ENCODE peak calls at places on chromosomes 11 and 22, in four cellular contexts. Z is SK-N-SH, E is HepG2, X is K562. U is an unnamed sample.

GRCh38 chr11:2097356-2097997 is 41.7 kb downstream of the IGF2 start:
- DNase-seq in Z (no peak), E (peak), X (peak), U (no peak)

GRCh38 chr11:11813288-11813962 is 28.3 kb upstream of the USP47 start:
- DNase-seq in Z (no peak), E (peak), X (no peak), U (no peak)

GRCh38 chr11:131999955-132000354 is 629.5 kb downstream of the NTM start:
- DNase-seq in Z (no peak), E (no peak), X (no peak), U (no peak)

GRCh38 chr11:35276396-35276795 is 137.4 kb downstream of the CD44 start:
- DNase-seq in Z (no peak), E (no peak), X (no peak), U (no peak)

GRCh38 chr22:25853078-25853477 is 111.1 kb downstream of the MYO18B start:
- DNase-seq in Z (no peak), E (no peak), X (peak), U (no peak)

GRCh38 chr11:1531418-1531817 is 40.7 kb downstream of the DUSP8 start:
- DNase-seq in Z (no peak), E (no peak), X (no peak), U (no peak)

GRCh38 chr11:32052218-32052617 is 38.7 kb upstream of the RCN1 start:
- DNase-seq in Z (peak), E (peak), X (peak), U (no peak)

GRCh38 chr11:108122166-108122628 is 830 bp downstream of the ACAT1 start:
- DNase-seq in Z (peak), E (no peak), X (no peak), U (no peak)

GRCh38 chr11:126072821-126073594 is 10.3 kb upstream of the CDON start:
- DNase-seq in Z (no peak), E (no peak), X (no peak), U (no peak)

GRCh38 chr22:39474351-39474991 is 17.7 kb downstream of the MGAT3 start:
- DNase-seq in Z (peak), E (no peak), X (no peak), U (no peak)

GRCh38 chr11:16572946-16573345 is 165.5 kb upstream of the C11orf58 start:
- DNase-seq in Z (no peak), E (peak), X (no peak), U (no peak)

GRCh38 chr11:2758751-2759150 is 59.0 kb upstream of the KCNQ1OT1 start:
- DNase-seq in Z (no peak), E (no peak), X (no peak), U (no peak)

GRCh38 chr11:70948855-70949551 is 303.4 kb downstream of the SHANK2 start:
- DNase-seq in Z (peak), E (no peak), X (no peak), U (no peak)

GRCh38 chr11:12642040-12642439 is 32.2 kb upstream of the TEAD1 start:
- DNase-seq in Z (no peak), E (peak), X (no peak), U (no peak)

GRCh38 chr22:48333323-48333763 is 1494.3 kb downstream of the BRD1 start:
- DNase-seq in Z (no peak), E (no peak), X (no peak), U (no peak)

GRCh38 chr22:27228771-27229170 is 571.4 kb downstream of the MIAT start:
- DNase-seq in Z (no peak), E (no peak), X (no peak), U (no peak)

GRCh38 chr11:103907136-103907535 is 129.3 kb upstream of the DDI1 start:
- DNase-seq in Z (no peak), E (no peak), X (no peak), U (no peak)

GRCh38 chr11:31687256-31687655 is 123.9 kb downstream of the PAX6 start:
- DNase-seq in Z (no peak), E (no peak), X (no peak), U (no peak)

GRCh38 chr11:130728185-130729160 is 187.8 kb downstream of the SNX19 start:
- DNase-seq in Z (no peak), E (no peak), X (no peak), U (no peak)

GRCh38 chr22:49705631-49706352 is 121.9 kb downstream of the BRD1 start:
- DNase-seq in Z (no peak), E (no peak), X (peak), U (no peak)

GRCh38 chr11:69372589-69373250 is 78.8 kb downstream of the MYEOV start:
- DNase-seq in Z (no peak), E (no peak), X (no peak), U (no peak)

GRCh38 chr11:62105611-62106245 is 18.1 kb upstream of the INCENP start:
- DNase-seq in Z (no peak), E (no peak), X (no peak), U (no peak)

GRCh38 chr11:133835258-133836075 is 9.8 kb downstream of the SPATA19 start:
- DNase-seq in Z (peak), E (peak), X (no peak), U (peak)

GRCh38 chr11:120224872-120225371 is 14.1 kb downstream of the OAF start:
- DNase-seq in Z (no peak), E (no peak), X (no peak), U (no peak)

GRCh38 chr11:130783322-130783721 is 133.0 kb downstream of the SNX19 start:
- DNase-seq in Z (no peak), E (no peak), X (no peak), U (no peak)

GRCh38 chr11:76771446-76772099 is 11.6 kb upstream of the TSKU start:
- DNase-seq in Z (no peak), E (no peak), X (no peak), U (no peak)

GRCh38 chr22:18033204-18033998 is 9.0 kb upstream of the MICAL3 start:
- DNase-seq in Z (no peak), E (no peak), X (no peak), U (no peak)

GRCh38 chr11:35419713-35420333 is 465 bp upstream of the SLC1A2 start:
- DNase-seq in Z (peak), E (no peak), X (no peak), U (no peak)

GRCh38 chr22:42172385-42173172 is 42.0 kb upstream of the CYP2D6 start:
- DNase-seq in Z (peak), E (peak), X (no peak), U (no peak)

GRCh38 chr11:1939006-1939626 is 8.0 kb upstream of the MRPL23 start:
- DNase-seq in Z (peak), E (no peak), X (no peak), U (no peak)

GRCh38 chr22:35785181-35785923 is 67.7 kb downstream of the APOL5 start:
- DNase-seq in Z (no peak), E (no peak), X (no peak), U (no peak)

GRCh38 chr22:22940961-22941605 is 53.5 kb downstream of the IGLL5 start:
- DNase-seq in Z (no peak), E (no peak), X (no peak), U (no peak)

GRCh38 chr11:75503531-75504099 is 22.1 kb downstream of the GDPD5 start:
- DNase-seq in Z (no peak), E (no peak), X (no peak), U (no peak)

GRCh38 chr11:19601235-19601634 is 111.4 kb upstream of the NAV2 start:
- DNase-seq in Z (no peak), E (no peak), X (no peak), U (no peak)

GRCh38 chr11:79437981-79438630 is 2.7 kb downstream of the TENM4 start:
- DNase-seq in Z (peak), E (no peak), X (no peak), U (no peak)

GRCh38 chr11:128424867-128425285 is 162.5 kb downstream of the ETS1 start:
- DNase-seq in Z (peak), E (peak), X (no peak), U (no peak)

GRCh38 chr11:3796796-3797328 is 492 bp downstream of the NUP98 start:
- DNase-seq in Z (no peak), E (peak), X (no peak), U (no peak)

GRCh38 chr22:37331034-37331428 is 48.7 kb downstream of the CYTH4 start:
- DNase-seq in Z (no peak), E (no peak), X (peak), U (no peak)

GRCh38 chr22:37329239-37330140 is 47.2 kb downstream of the CYTH4 start:
- DNase-seq in Z (no peak), E (no peak), X (no peak), U (no peak)

GRCh38 chr22:37331811-37332536 is 49.7 kb downstream of the CYTH4 start:
- DNase-seq in Z (no peak), E (no peak), X (no peak), U (no peak)

GRCh38 chr22:37328017-37328416 is 45.7 kb downstream of the CYTH4 start:
- DNase-seq in Z (no peak), E (no peak), X (no peak), U (no peak)

GRCh38 chr22:37330200-37331033 is 48.1 kb downstream of the CYTH4 start:
- DNase-seq in Z (peak), E (peak), X (peak), U (no peak)
- TF ChIP-seq EP300 in Z (no peak), E (no peak), X (no peak), U (no peak)

DNA sequence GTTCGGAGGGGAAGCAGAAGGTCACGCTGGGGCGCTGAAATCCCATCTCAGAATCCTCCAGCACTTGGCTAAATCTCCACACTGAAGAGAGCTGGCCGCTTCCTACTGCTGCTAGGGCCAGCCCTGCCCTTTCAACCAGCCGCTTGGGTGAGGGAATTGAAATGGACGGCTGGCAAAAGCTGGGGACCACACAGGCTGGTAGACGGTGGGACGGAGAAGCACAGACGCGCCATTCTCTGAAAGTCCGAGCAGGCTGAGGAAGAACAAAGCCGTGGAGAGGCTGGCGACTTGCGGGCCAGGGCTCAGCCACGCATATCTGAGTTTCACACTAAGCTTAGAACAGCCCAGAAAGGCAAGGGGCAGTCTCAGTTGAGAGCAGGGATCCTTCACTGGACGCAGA is 3.6 kb downstream of the EHD1 start:
- DNase-seq in Z (no peak), E (no peak), X (no peak), U (no peak)
- TF ChIP-seq ZBTB33 in Z (no peak), E (no peak), X (no peak), U (no peak)

GRCh38 chr11:93329936-93330445 is 551 bp upstream of the DEUP1 start:
- DNase-seq in Z (peak), E (no peak), X (peak), U (no peak)
- TF ChIP-seq MAX in Z (no peak), E (no peak), X (no peak), U (no peak)

GRCh38 chr22:46070215-46070721 is 80.1 kb upstream of the PPARA start:
- DNase-seq in Z (no peak), E (peak), X (no peak), U (no peak)

GRCh38 chr22:46068908-46069481 is 81.3 kb upstream of the PPARA start:
- DNase-seq in Z (no peak), E (no peak), X (no peak), U (no peak)

GRCh38 chr22:46068176-46068907 is 82.0 kb upstream of the PPARA start:
- DNase-seq in Z (no peak), E (no peak), X (no peak), U (no peak)

GRCh38 chr22:46070722-46071450 is 79.4 kb upstream of the PPARA start:
- DNase-seq in Z (peak), E (no peak), X (no peak), U (no peak)

GRCh38 chr22:46069518-46070214 is 80.7 kb upstream of the PPARA start:
- DNase-seq in Z (peak), E (no peak), X (no peak), U (no peak)
- TF ChIP-seq EP300 in Z (peak), E (no peak), X (no peak), U (no peak)

GRCh38 chr22:45804986-45805325 is 133.3 kb downstream of the ATXN10 start:
- DNase-seq in Z (no peak), E (peak), X (no peak), U (no peak)
- TF ChIP-seq ZBTB33 in Z (no peak), E (no peak), X (no peak), U (no peak)

GRCh38 chr11:127109796-127110195 is 109.2 kb upstream of the KIRREL3 start:
- DNase-seq in Z (no peak), E (no peak), X (no peak), U (no peak)
- TF ChIP-seq MAX in Z (no peak), E (no peak), X (no peak), U (no peak)

GRCh38 chr22:19086417-19086816 is 35.8 kb downstream of the DGCR2 start:
- DNase-seq in Z (no peak), E (no peak), X (no peak), U (no peak)
- TF ChIP-seq EP300 in Z (no peak), E (no peak), X (no peak), U (no peak)